ENCODE peak calls at places on chromosomes 11 and 22, in six cellular contexts. U is Peyer's patch; D is CD4-positive, CD25-positive, alpha-beta regulatory T cell; X is neuronal stem cell; Q is heart right ventricle; L is left ventricle myocardium inferior. J is an unnamed sample. For H3K9me3, the result is how much of the 10 kb centered on the place peaks cover.

GRCh38 chr11:80024119-80024518 is 583.3 kb upstream of the TENM4 start:
- DNase-seq in U (no peak), X (no peak), L (no peak), D (no peak), Q (no peak), J (no peak)

GRCh38 chr11:66727282-66727882 is 1.6 kb downstream of the SPTBN2 start:
- DNase-seq in Q (no peak), L (no peak), X (no peak), D (peak), U (no peak), J (peak)

GRCh38 chr11:5624489-5625278 is at the start of gene TRIM34:
- DNase-seq in X (peak), U (peak), Q (peak), L (no peak), D (peak), J (peak)

GRCh38 chr22:31288496-31289235 is 3.6 kb downstream of the PIK3IP1 start:
- DNase-seq in L (no peak), U (no peak), D (peak), Q (no peak), X (no peak), J (no peak)

GRCh38 chr22:29292379-29292778 is 14.1 kb upstream of the GAS2L1 start:
- DNase-seq in U (no peak), D (no peak), L (no peak), X (no peak), Q (no peak), J (no peak)

GRCh38 chr11:13114566-13115465 is 105.7 kb downstream of the RASSF10 start:
- DNase-seq in D (no peak), U (no peak), X (peak), Q (no peak), L (no peak), J (no peak)

GRCh38 chr11:69894126-69895047 is 75.2 kb upstream of the FGF3 start:
- DNase-seq in U (no peak), Q (no peak), X (no peak), D (no peak), L (no peak), J (no peak)

GRCh38 chr11:81036168-81036870 is 1595.5 kb upstream of the TENM4 start:
- DNase-seq in Q (no peak), X (no peak), D (no peak), U (no peak), L (no peak), J (no peak)

GRCh38 chr11:60771879-60772525 is 13.1 kb upstream of the MS4A10 start:
- DNase-seq in D (no peak), U (no peak), L (no peak), Q (no peak), X (no peak), J (no peak)

GRCh38 chr22:27776410-27776958 is 25.1 kb downstream of the MN1 start:
- DNase-seq in Q (no peak), X (peak), D (no peak), U (no peak), L (no peak), J (no peak)

GRCh38 chr11:67441082-67441683 is 2.1 kb downstream of the CORO1B start:
- DNase-seq in Q (no peak), D (no peak), X (no peak), U (no peak), L (no peak), J (no peak)

GRCh38 chr11:122197055-122197987 is 81.3 kb upstream of the BLID start:
- DNase-seq in D (no peak), Q (peak), U (no peak), L (no peak), X (no peak), J (no peak)

GRCh38 chr11:57885298-57886035 is 123.9 kb downstream of the CTNND1 start:
- DNase-seq in D (no peak), L (no peak), X (peak), U (no peak), Q (no peak), J (peak)

GRCh38 chr11:128621491-128622136 is 34.3 kb upstream of the ETS1 start:
- DNase-seq in Q (peak), L (no peak), X (no peak), U (no peak), D (no peak), J (no peak)

GRCh38 chr11:79610678-79611077 is 169.8 kb upstream of the TENM4 start:
- DNase-seq in D (no peak), X (no peak), U (no peak), L (no peak), Q (no peak), J (no peak)

GRCh38 chr22:50530280-50530856 is 556 bp upstream of the TYMP start:
- DNase-seq in Q (peak), X (no peak), D (no peak), L (peak), U (peak), J (peak)

GRCh38 chr11:36394926-36395325 is 98.8 kb downstream of the PRR5L start:
- DNase-seq in X (no peak), D (no peak), Q (no peak), U (no peak), L (no peak), J (no peak)

GRCh38 chr11:45412033-45412432 is 125.9 kb upstream of the SYT13 start:
- DNase-seq in Q (no peak), L (no peak), D (no peak), X (no peak), U (no peak), J (no peak)

GRCh38 chr11:63915961-63916836 is 765 bp downstream of the RCOR2 start:
- DNase-seq in Q (peak), D (no peak), U (no peak), L (peak), X (no peak), J (no peak)

GRCh38 chr11:74949748-74950127 is 672 bp downstream of the SPCS2 start:
- DNase-seq in U (no peak), D (no peak), Q (no peak), L (no peak), X (no peak), J (no peak)

GRCh38 chr11:13314676-13315394 is 37.2 kb downstream of the BMAL1 start:
- DNase-seq in L (no peak), D (no peak), Q (no peak), U (peak), X (no peak), J (no peak)

GRCh38 chr11:62708423-62709261 is 1.2 kb downstream of the GNG3 start:
- DNase-seq in D (peak), L (no peak), U (peak), Q (no peak), X (no peak), J (no peak)

GRCh38 chr11:20599424-20600346 is at the start of gene SLC6A5:
- DNase-seq in Q (peak), U (no peak), X (peak), D (peak), L (peak), J (no peak)

GRCh38 chr11:32081129-32081641 is 9.7 kb upstream of the RCN1 start:
- DNase-seq in X (no peak), D (no peak), Q (no peak), U (no peak), L (peak), J (no peak)

GRCh38 chr11:17369685-17370243 is 18.2 kb downstream of the NCR3LG1 start:
- DNase-seq in U (no peak), D (no peak), L (no peak), Q (no peak), X (no peak), J (no peak)

GRCh38 chr11:17368551-17368950 is 17.0 kb downstream of the NCR3LG1 start:
- DNase-seq in U (no peak), L (no peak), X (no peak), Q (no peak), D (no peak), J (no peak)

GRCh38 chr11:17375547-17375946 is 12.9 kb downstream of the KCNJ11 start:
- DNase-seq in X (no peak), Q (no peak), D (no peak), U (no peak), L (no peak), J (no peak)

GRCh38 chr11:17369094-17369493 is 17.5 kb downstream of the NCR3LG1 start:
- DNase-seq in U (no peak), X (no peak), D (no peak), Q (no peak), L (no peak), J (no peak)

GRCh38 chr11:17371614-17372013 is 16.8 kb downstream of the KCNJ11 start:
- DNase-seq in D (no peak), L (no peak), X (no peak), Q (no peak), U (no peak), J (no peak)
- H3K9me3 ChIP-seq in D (under half), L (half or more), X (under half), Q (half or more), U (under half), J (under half)

GRCh38 chr22:42905702-42906183 is 48.7 kb upstream of the ARFGAP3 start:
- DNase-seq in Q (peak), D (no peak), U (no peak), L (peak), X (no peak), J (no peak)

GRCh38 chr22:42907404-42908081 is 50.5 kb upstream of the ARFGAP3 start:
- DNase-seq in Q (no peak), X (no peak), L (no peak), U (no peak), D (no peak), J (no peak)

GRCh38 chr22:42908082-42908746 is 51.1 kb upstream of the ARFGAP3 start:
- DNase-seq in X (no peak), Q (no peak), L (no peak), U (no peak), D (no peak), J (no peak)

GRCh38 chr22:42905217-42905616 is 48.1 kb upstream of the ARFGAP3 start:
- DNase-seq in X (no peak), U (no peak), D (no peak), L (peak), Q (no peak), J (no peak)

DNA sequence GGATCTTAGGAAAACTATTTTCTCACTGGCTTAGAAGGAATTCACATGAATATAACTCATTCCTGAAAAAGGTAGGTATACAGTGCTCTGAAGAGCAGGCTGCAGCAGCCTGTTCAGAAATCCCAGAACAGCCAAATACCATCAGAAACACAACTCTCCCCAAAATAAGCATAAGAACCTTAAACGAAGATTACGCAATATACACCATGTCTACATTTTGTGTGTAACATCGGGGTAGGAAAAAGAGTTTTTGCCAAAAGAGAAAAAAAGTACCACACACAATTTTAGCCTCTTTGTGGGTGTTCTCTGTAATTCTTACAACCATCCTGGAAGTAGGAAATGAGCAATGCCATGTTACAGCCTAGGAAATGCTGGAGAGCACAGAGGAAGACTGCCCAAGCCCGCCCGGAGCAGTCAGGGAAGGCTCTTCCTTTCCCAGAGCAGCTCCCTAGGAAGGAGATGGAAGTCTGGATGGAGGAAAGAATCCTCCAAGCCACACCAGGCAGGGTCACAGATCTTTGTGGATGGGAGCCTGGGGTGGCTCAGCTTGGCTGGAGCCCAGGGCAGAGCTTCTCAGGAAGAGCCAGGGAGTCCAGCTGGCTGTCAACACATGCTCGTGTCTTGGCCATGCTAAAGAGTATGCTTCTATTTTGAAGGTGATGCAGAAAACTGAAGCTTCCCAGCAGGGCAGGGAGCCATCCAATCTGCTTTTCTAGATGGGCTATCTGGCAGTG is 49.7 kb upstream of the ARFGAP3 start:
- DNase-seq in X (no peak), U (no peak), D (no peak), Q (peak), L (peak), J (no peak)
- H3K27ac ChIP-seq in X (no peak), U (peak), D (no peak), Q (peak), L (peak), J (no peak)

DNA sequence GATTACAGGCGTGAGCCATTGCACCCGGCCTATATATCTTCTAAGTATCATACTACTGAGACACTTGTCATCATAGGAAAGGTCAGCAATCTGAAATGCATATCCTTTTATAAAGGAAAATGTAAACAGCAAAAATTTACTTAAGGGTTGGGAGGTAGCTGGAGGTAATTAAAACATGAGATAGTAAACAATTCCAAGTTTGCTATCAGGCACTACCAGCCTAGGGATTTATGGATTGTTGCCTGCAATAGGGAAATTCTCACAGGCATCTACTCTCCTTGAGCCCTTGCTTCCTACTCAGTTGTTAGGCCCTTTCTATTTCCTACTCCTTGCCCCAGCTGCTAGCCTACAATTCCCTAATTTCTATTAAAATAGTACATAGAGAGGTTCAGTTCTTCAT is 16.1 kb downstream of the PGR start:
- DNase-seq in Q (no peak), L (no peak), D (no peak), U (no peak), X (no peak), J (no peak)
- H3K9me3 ChIP-seq in Q (under half), L (under half), D (under half), U (under half), X (under half), J (under half)

GRCh38 chr11:119907934-119908760 is 179.1 kb upstream of the NECTIN1 start:
- DNase-seq in L (no peak), Q (no peak), X (no peak), U (no peak), D (no peak), J (no peak)

GRCh38 chr11:119909495-119909894 is 180.5 kb upstream of the NECTIN1 start:
- DNase-seq in Q (no peak), X (no peak), U (no peak), L (no peak), D (no peak), J (no peak)

GRCh38 chr11:119910650-119911049 is 181.7 kb upstream of the NECTIN1 start:
- DNase-seq in L (no peak), Q (no peak), D (no peak), U (no peak), X (no peak), J (no peak)

GRCh38 chr11:119909077-119909476 is 180.1 kb upstream of the NECTIN1 start:
- DNase-seq in U (no peak), X (no peak), L (no peak), D (no peak), Q (no peak), J (no peak)

DNA sequence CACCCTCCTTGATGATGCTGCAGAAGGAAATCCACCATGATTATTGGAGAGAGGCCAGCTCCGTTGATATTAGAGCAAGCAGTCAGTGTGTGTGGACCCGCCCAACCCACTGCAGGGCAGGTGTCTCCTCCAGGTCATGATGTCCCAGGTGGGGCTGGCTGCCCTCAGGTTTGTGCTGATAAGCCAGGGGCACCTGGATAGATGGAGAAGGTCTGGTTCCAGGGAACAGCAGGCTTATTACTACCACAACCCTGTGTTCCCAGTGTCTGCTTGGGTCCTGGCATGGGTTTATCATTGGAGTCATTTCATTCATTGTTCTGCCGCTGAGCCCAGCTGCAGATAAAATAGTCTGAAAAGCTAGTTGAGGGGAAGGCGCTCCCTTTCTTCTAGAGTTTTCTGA is 181.1 kb upstream of the NECTIN1 start:
- DNase-seq in L (no peak), X (no peak), U (peak), D (no peak), Q (no peak), J (no peak)
- H3K27ac ChIP-seq in L (no peak), X (no peak), U (peak), D (no peak), Q (no peak), J (no peak)

GRCh38 chr22:49077586-49077985 is 750.1 kb downstream of the BRD1 start:
- DNase-seq in X (no peak), U (no peak), L (no peak), Q (no peak), D (no peak), J (no peak)
- H3K9me3 ChIP-seq in X (under half), U (under half), L (under half), Q (under half), D (under half), J (under half)

GRCh38 chr22:37521236-37521739 is 2.1 kb upstream of the CARD10 start:
- DNase-seq in Q (no peak), X (no peak), U (peak), L (no peak), D (no peak), J (no peak)
- H3K27ac ChIP-seq in Q (no peak), X (no peak), U (peak), L (peak), D (no peak), J (no peak)

DNA sequence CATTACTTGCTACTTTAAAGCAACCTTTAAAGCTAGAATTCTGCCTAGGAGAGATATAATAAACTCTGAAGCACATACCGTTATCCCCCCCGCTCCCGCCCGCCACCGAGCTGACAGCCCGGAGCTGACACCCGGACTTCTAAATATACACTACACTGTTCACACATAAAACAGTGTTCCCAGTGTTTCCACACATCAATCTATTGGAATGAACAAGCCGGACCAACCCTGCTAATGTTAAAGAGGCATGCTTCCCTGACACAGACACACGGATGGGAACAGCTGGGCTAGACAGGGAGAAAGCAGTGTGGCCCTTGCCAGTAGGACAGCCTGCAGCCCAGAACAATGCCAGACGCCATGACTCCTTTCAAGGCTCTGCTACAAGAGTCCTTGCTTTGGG is 108.4 kb upstream of the CSNK2A3 start:
- DNase-seq in D (no peak), X (no peak), U (no peak), Q (no peak), L (peak), J (no peak)
- H3K9me3 ChIP-seq in D (under half), X (under half), U (under half), Q (under half), L (under half), J (under half)

GRCh38 chr11:118690553-118691304 is 11.3 kb upstream of the TREH start:
- DNase-seq in X (no peak), Q (no peak), U (no peak), L (no peak), D (peak), J (no peak)
- H3K27ac ChIP-seq in X (no peak), Q (peak), U (peak), L (peak), D (no peak), J (peak)

DNA sequence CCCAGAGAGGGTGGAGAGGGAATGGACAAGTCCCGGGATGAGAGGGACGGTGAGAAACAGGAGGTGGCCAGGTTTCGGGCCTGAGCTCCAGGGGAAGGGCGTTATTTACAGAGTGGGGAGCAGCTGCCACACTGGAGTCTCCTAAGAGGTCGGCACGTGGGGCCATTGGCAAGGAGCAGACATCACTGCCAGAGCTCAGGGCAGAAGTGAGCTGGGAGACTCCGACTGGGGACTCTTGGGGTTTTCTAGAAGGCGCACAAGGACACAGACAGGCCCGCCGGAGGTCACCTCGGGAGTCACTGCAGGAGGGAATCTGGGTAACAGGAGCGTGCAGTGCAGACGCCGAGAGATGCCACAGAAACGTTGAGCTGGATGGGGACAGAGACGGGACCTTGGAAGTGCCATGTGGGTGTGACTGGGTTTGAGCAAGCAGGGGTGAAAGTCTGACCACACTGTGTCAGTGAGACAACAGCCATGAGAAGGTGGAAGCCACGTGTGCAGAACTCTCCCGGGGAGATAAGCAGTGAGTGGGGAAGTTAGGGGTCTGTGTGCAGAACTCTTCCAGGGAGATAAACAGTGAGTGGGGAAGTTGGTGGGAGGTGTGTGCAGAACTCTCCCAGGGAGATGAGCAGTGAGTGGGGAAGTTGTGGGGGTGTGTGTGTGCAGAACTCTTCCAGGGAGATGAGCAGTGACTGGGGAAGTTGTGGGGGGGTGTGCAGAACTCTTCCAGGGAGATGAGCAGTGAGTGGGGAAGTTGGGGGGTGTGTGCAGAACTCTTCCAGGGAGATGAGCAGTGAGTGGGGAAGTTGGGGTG is 187.5 kb downstream of the SHANK2 start:
- DNase-seq in D (no peak), X (no peak), L (no peak), Q (no peak), U (no peak), J (no peak)
- H3K9me3 ChIP-seq in D (under half), X (under half), L (under half), Q (under half), U (under half), J (under half)

GRCh38 chr11:1756024-1756561 is 5.7 kb upstream of the IFITM10 start:
- DNase-seq in Q (no peak), L (no peak), U (no peak), D (no peak), X (no peak), J (no peak)
- H3K27ac ChIP-seq in Q (peak), L (peak), U (peak), D (no peak), X (no peak), J (no peak)